ENCODE peak calls at places on chromosomes 12 and 14, in four cellular contexts. One of them, this sample, is unnamed.

GRCh38 chr12:110744176-110744575 is 1.5 kb upstream of the PPP1CC start:
- DNase-seq in RWPE2: peak
- DNase-seq in BJ: no peak
- DNase-seq in adrenal gland: peak
- DNase-seq in this sample: no peak

GRCh38 chr12:105109465-105110212 is 2.1 kb downstream of the WASHC4 start:
- DNase-seq in RWPE2: no peak
- DNase-seq in BJ: no peak
- DNase-seq in adrenal gland: peak
- DNase-seq in this sample: no peak

GRCh38 chr14:29643415-29644206 is 284.0 kb downstream of the PRKD1 start:
- DNase-seq in RWPE2: no peak
- DNase-seq in BJ: no peak
- DNase-seq in adrenal gland: no peak
- DNase-seq in this sample: no peak

GRCh38 chr12:120381752-120382419 is 12.9 kb upstream of the MSI1 start:
- DNase-seq in RWPE2: no peak
- DNase-seq in BJ: no peak
- DNase-seq in adrenal gland: peak
- DNase-seq in this sample: no peak

GRCh38 chr12:111429760-111430417 is 24.2 kb downstream of the SH2B3 start:
- DNase-seq in RWPE2: no peak
- DNase-seq in BJ: no peak
- DNase-seq in adrenal gland: no peak
- DNase-seq in this sample: no peak

GRCh38 chr12:67358686-67359374 is 89.7 kb downstream of the CAND1 start:
- DNase-seq in RWPE2: no peak
- DNase-seq in BJ: peak
- DNase-seq in adrenal gland: no peak
- DNase-seq in this sample: peak

GRCh38 chr12:12443482-12443881 is 86.6 kb downstream of the BORCS5 start:
- DNase-seq in RWPE2: no peak
- DNase-seq in BJ: no peak
- DNase-seq in adrenal gland: peak
- DNase-seq in this sample: no peak

GRCh38 chr12:124347805-124348658 is 53.1 kb downstream of the RFLNA start:
- DNase-seq in RWPE2: no peak
- DNase-seq in BJ: no peak
- DNase-seq in adrenal gland: no peak
- DNase-seq in this sample: no peak

GRCh38 chr12:116601933-116602809 is 43.0 kb downstream of the MAP1LC3B2 start:
- DNase-seq in RWPE2: no peak
- DNase-seq in BJ: no peak
- DNase-seq in adrenal gland: no peak
- DNase-seq in this sample: no peak

GRCh38 chr14:37253905-37254304 is 56.2 kb downstream of the MIPOL1 start:
- DNase-seq in RWPE2: peak
- DNase-seq in BJ: peak
- DNase-seq in adrenal gland: peak
- DNase-seq in this sample: no peak

GRCh38 chr12:7369274-7369729 is 65.4 kb downstream of the ACSM4 start:
- DNase-seq in RWPE2: no peak
- DNase-seq in BJ: peak
- DNase-seq in adrenal gland: no peak
- DNase-seq in this sample: no peak

GRCh38 chr12:107779077-107779840 is 4.8 kb downstream of the ASCL4 start:
- DNase-seq in RWPE2: no peak
- DNase-seq in BJ: no peak
- DNase-seq in adrenal gland: no peak
- DNase-seq in this sample: no peak

GRCh38 chr12:31519525-31519924 is 71.4 kb downstream of the DENND5B start:
- DNase-seq in RWPE2: no peak
- DNase-seq in BJ: no peak
- DNase-seq in adrenal gland: no peak
- DNase-seq in this sample: no peak

GRCh38 chr12:119302334-119303132 is 32.0 kb upstream of the CCDC60 start:
- DNase-seq in RWPE2: no peak
- DNase-seq in BJ: no peak
- DNase-seq in adrenal gland: no peak
- DNase-seq in this sample: no peak

GRCh38 chr12:53939141-53940108 is 794 bp downstream of the HOXC13 start:
- DNase-seq in RWPE2: no peak
- DNase-seq in BJ: no peak
- DNase-seq in adrenal gland: peak
- DNase-seq in this sample: no peak

GRCh38 chr12:7444076-7444475 is at the start of gene CD163L1:
- DNase-seq in RWPE2: no peak
- DNase-seq in BJ: no peak
- DNase-seq in adrenal gland: no peak
- DNase-seq in this sample: no peak

GRCh38 chr12:115492553-115492952 is 784.9 kb downstream of the MED13L start:
- DNase-seq in RWPE2: no peak
- DNase-seq in BJ: no peak
- DNase-seq in adrenal gland: no peak
- DNase-seq in this sample: no peak

GRCh38 chr12:6307521-6307920 is 3.0 kb upstream of the PLEKHG6 start:
- DNase-seq in RWPE2: no peak
- DNase-seq in BJ: no peak
- DNase-seq in adrenal gland: no peak
- DNase-seq in this sample: no peak

GRCh38 chr12:98126637-98127335 is 388.6 kb upstream of the TMPO start:
- DNase-seq in RWPE2: no peak
- DNase-seq in BJ: no peak
- DNase-seq in adrenal gland: peak
- DNase-seq in this sample: no peak

GRCh38 chr12:52296572-52297215 is 5.4 kb upstream of the KRT81 start:
- DNase-seq in RWPE2: peak
- DNase-seq in BJ: no peak
- DNase-seq in adrenal gland: no peak
- DNase-seq in this sample: no peak

GRCh38 chr14:76581592-76581991 is 179.7 kb upstream of the VASH1 start:
- DNase-seq in RWPE2: no peak
- DNase-seq in BJ: no peak
- DNase-seq in adrenal gland: no peak
- DNase-seq in this sample: no peak

GRCh38 chr14:56199095-56199975 is 81.1 kb downstream of the PELI2 start:
- DNase-seq in RWPE2: no peak
- DNase-seq in BJ: peak
- DNase-seq in adrenal gland: peak
- DNase-seq in this sample: peak

GRCh38 chr12:44462729-44463128 is 413.4 kb downstream of the NELL2 start:
- DNase-seq in RWPE2: no peak
- DNase-seq in BJ: no peak
- DNase-seq in adrenal gland: no peak
- DNase-seq in this sample: no peak

GRCh38 chr12:44459569-44459968 is 416.5 kb downstream of the NELL2 start:
- DNase-seq in RWPE2: no peak
- DNase-seq in BJ: no peak
- DNase-seq in adrenal gland: no peak
- DNase-seq in this sample: no peak

GRCh38 chr12:44464180-44464579 is 411.9 kb downstream of the NELL2 start:
- DNase-seq in RWPE2: no peak
- DNase-seq in BJ: no peak
- DNase-seq in adrenal gland: no peak
- DNase-seq in this sample: no peak

GRCh38 chr12:44465139-44465538 is 411.0 kb downstream of the NELL2 start:
- DNase-seq in RWPE2: no peak
- DNase-seq in BJ: no peak
- DNase-seq in adrenal gland: no peak
- DNase-seq in this sample: no peak
- TF ChIP-seq CTCF in RWPE2: no peak
- TF ChIP-seq CTCF in BJ: peak
- TF ChIP-seq CTCF in adrenal gland: no peak
- TF ChIP-seq CTCF in this sample: no peak

DNA sequence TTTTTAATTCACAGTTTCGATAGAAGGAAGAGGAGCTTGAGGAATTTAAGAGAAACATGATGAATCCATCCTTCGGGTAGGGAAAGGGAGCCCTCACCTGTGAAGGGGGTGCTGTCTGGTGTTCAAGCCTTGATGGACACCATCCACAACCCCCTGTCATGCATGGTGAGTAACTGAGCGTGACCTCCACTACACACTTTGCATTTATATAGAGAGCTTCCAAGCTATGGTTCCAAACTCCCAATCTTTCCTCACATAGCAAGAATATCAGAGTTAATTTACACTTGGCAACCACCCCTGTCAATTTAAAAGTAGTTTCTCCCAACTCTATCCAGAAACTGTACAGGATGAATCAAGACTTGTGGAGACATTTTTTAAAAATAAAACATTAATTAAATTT is 13.1 kb upstream of the NID2 start:
- DNase-seq in RWPE2: no peak
- DNase-seq in BJ: no peak
- DNase-seq in adrenal gland: no peak
- DNase-seq in this sample: no peak
- TF ChIP-seq CTCF in RWPE2: no peak
- TF ChIP-seq CTCF in BJ: no peak
- TF ChIP-seq CTCF in adrenal gland: no peak
- TF ChIP-seq CTCF in this sample: no peak

GRCh38 chr12:27243804-27244679 is at the start of gene STK38L:
- DNase-seq in RWPE2: peak
- DNase-seq in BJ: peak
- DNase-seq in adrenal gland: peak
- DNase-seq in this sample: peak
- TF ChIP-seq CTCF in RWPE2: peak
- TF ChIP-seq CTCF in BJ: peak
- TF ChIP-seq CTCF in adrenal gland: peak
- TF ChIP-seq CTCF in this sample: no peak

GRCh38 chr12:22018860-22019259 is 27.2 kb upstream of the CMAS start:
- DNase-seq in RWPE2: no peak
- DNase-seq in BJ: no peak
- DNase-seq in adrenal gland: no peak
- DNase-seq in this sample: no peak
- TF ChIP-seq CTCF in RWPE2: peak
- TF ChIP-seq CTCF in BJ: peak
- TF ChIP-seq CTCF in adrenal gland: peak
- TF ChIP-seq CTCF in this sample: peak

This sample was measured in kidney epithelial cell.